ENCODE peak calls at places on chromosomes 12 and 14, in five cellular contexts. One of them, this sample, is unnamed.

GRCh38 chr12:3259976-3260375 is 182.8 kb downstream of the TSPAN9 start:
- DNase-seq in NT2/D1: no peak
- DNase-seq in GM12878: no peak
- DNase-seq in HepG2: no peak
- DNase-seq in H1: no peak
- DNase-seq in this sample: no peak

GRCh38 chr12:47121146-47121545 is 41.4 kb upstream of the AMIGO2 start:
- DNase-seq in GM12878: no peak
- DNase-seq in H1: no peak
- DNase-seq in HepG2: no peak
- DNase-seq in NT2/D1: no peak
- DNase-seq in this sample: no peak

GRCh38 chr12:41932470-41932991 is 212.1 kb downstream of the GXYLT1 start:
- DNase-seq in H1: peak; percentile 66
- DNase-seq in NT2/D1: no peak
- DNase-seq in GM12878: no peak
- DNase-seq in HepG2: no peak
- DNase-seq in this sample: peak; percentile 65

GRCh38 chr12:98211914-98212695 is 303.3 kb upstream of the TMPO start:
- DNase-seq in H1: no peak
- DNase-seq in GM12878: no peak
- DNase-seq in HepG2: no peak
- DNase-seq in NT2/D1: no peak
- DNase-seq in this sample: no peak

GRCh38 chr12:39375206-39375808 is 67.6 kb downstream of the KIF21A start:
- DNase-seq in NT2/D1: no peak
- DNase-seq in HepG2: peak; percentile 13
- DNase-seq in H1: no peak
- DNase-seq in GM12878: no peak
- DNase-seq in this sample: no peak

GRCh38 chr12:51922762-51923505 is 15.6 kb downstream of the ACVRL1 start:
- DNase-seq in HepG2: no peak
- DNase-seq in NT2/D1: no peak
- DNase-seq in H1: no peak
- DNase-seq in GM12878: peak; percentile 21
- DNase-seq in this sample: no peak

GRCh38 chr14:85508863-85509262 is 21.1 kb upstream of the FLRT2 start:
- DNase-seq in HepG2: no peak
- DNase-seq in GM12878: no peak
- DNase-seq in NT2/D1: no peak
- DNase-seq in H1: no peak
- DNase-seq in this sample: no peak

GRCh38 chr14:97978336-97978735 is 1181.2 kb downstream of the VRK1 start:
- DNase-seq in HepG2: no peak
- DNase-seq in GM12878: no peak
- DNase-seq in NT2/D1: peak; percentile 50
- DNase-seq in H1: peak; percentile 71
- DNase-seq in this sample: peak; percentile 55

GRCh38 chr14:73764406-73764805 is 50.2 kb upstream of the PNMA1 start:
- DNase-seq in HepG2: no peak
- DNase-seq in H1: no peak
- DNase-seq in NT2/D1: no peak
- DNase-seq in GM12878: no peak
- DNase-seq in this sample: no peak

GRCh38 chr14:73761621-73762355 is 47.6 kb upstream of the PNMA1 start:
- DNase-seq in GM12878: no peak
- DNase-seq in NT2/D1: no peak
- DNase-seq in HepG2: no peak
- DNase-seq in H1: no peak
- DNase-seq in this sample: no peak

GRCh38 chr14:73763396-73763795 is 49.2 kb upstream of the PNMA1 start:
- DNase-seq in HepG2: peak; percentile 90
- DNase-seq in NT2/D1: no peak
- DNase-seq in GM12878: no peak
- DNase-seq in H1: no peak
- DNase-seq in this sample: no peak

GRCh38 chr14:73762375-73762822 is 48.2 kb upstream of the PNMA1 start:
- DNase-seq in NT2/D1: no peak
- DNase-seq in H1: no peak
- DNase-seq in HepG2: no peak
- DNase-seq in GM12878: peak; percentile 79
- DNase-seq in this sample: no peak

DNA sequence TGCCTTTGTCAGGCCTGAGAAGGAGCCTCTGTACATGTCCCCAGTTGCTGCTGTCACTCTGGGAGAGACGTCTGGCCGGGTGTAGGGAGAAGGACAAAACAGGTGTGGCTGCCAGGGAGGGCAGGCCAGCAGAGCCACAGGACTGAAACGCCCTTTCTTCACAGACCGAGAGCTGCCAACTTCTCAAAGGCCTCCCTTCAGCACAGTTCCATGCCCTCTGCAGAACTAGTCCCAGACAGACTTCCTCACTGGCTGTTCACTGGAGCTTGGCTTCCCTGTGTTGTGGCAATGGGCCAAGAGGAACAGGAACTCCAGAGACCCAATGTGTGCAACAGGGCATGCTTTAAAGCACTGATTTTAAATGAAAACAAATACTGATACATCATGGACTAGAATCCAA is 50.7 kb upstream of the PNMA1 start:
- DNase-seq in HepG2: no peak
- DNase-seq in GM12878: no peak
- DNase-seq in NT2/D1: no peak
- DNase-seq in H1: no peak
- DNase-seq in this sample: no peak
- TF ChIP-seq SUZ12 in HepG2: no peak
- TF ChIP-seq SUZ12 in GM12878: no peak
- TF ChIP-seq SUZ12 in NT2/D1: no peak
- TF ChIP-seq SUZ12 in H1: no peak
- TF ChIP-seq SUZ12 in this sample: no peak

GRCh38 chr14:23487216-23487615 is 17.7 kb downstream of the NGDN start:
- DNase-seq in GM12878: no peak
- DNase-seq in NT2/D1: no peak
- DNase-seq in HepG2: no peak
- DNase-seq in H1: no peak
- DNase-seq in this sample: no peak
- TF ChIP-seq SUZ12 in GM12878: no peak
- TF ChIP-seq SUZ12 in NT2/D1: no peak
- TF ChIP-seq SUZ12 in HepG2: no peak
- TF ChIP-seq SUZ12 in H1: no peak
- TF ChIP-seq SUZ12 in this sample: no peak

GRCh38 chr12:31234053-31234835 is 91.7 kb downstream of the SINHCAF start:
- DNase-seq in GM12878: no peak
- DNase-seq in HepG2: no peak
- DNase-seq in H1: no peak
- DNase-seq in NT2/D1: no peak
- DNase-seq in this sample: peak; percentile 4
- TF ChIP-seq SUZ12 in GM12878: no peak
- TF ChIP-seq SUZ12 in HepG2: no peak
- TF ChIP-seq SUZ12 in H1: no peak
- TF ChIP-seq SUZ12 in NT2/D1: no peak
- TF ChIP-seq SUZ12 in this sample: no peak

DNA sequence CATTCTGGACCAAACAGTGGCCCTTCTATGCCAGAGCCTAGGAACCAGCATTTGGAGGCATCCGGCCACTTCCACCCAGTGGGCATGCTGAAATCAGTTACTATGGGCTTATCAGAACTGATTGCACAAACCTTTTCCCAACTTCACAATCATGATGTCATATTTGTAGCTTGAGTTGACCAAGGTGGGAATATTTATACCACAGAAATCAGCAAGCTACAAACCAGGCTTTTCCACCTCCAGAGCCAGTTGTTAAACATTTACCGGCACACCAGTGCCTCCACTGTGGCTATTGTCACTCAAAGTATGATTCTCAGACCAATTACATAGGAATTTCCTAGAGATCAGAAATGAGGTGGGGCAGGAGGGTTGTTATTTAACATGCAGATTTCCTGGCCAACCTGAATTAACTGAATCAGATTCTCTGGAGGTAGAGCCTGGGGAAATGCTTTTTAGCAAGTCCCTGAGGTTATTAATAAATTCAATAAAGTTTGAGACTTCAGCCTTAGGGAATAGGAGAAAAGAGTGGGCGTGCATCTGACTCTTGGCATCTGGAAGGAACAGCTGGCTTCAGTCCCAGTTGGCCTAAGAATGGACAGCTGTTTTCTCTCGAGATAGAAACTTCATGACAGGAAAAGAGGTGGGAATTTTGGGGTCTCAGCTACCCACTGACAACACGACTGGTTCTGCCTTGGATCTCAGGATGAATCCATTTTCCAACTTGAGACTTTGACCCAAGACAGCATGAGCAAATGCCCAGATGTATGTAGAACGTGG is 273.8 kb downstream of the ZFP36L1 start:
- DNase-seq in NT2/D1: no peak
- DNase-seq in HepG2: no peak
- DNase-seq in H1: no peak
- DNase-seq in GM12878: no peak
- DNase-seq in this sample: no peak
- TF ChIP-seq SUZ12 in NT2/D1: no peak
- TF ChIP-seq SUZ12 in HepG2: no peak
- TF ChIP-seq SUZ12 in H1: no peak
- TF ChIP-seq SUZ12 in GM12878: no peak
- TF ChIP-seq SUZ12 in this sample: no peak

GRCh38 chr14:34721129-34721528 is 6.7 kb upstream of the CFL2 start:
- DNase-seq in NT2/D1: no peak
- DNase-seq in H1: no peak
- DNase-seq in GM12878: no peak
- DNase-seq in HepG2: no peak
- DNase-seq in this sample: no peak

GRCh38 chr14:34722723-34723545 is 8.5 kb upstream of the CFL2 start:
- DNase-seq in HepG2: peak; percentile 71
- DNase-seq in NT2/D1: no peak
- DNase-seq in GM12878: no peak
- DNase-seq in H1: peak; percentile 66
- DNase-seq in this sample: peak; percentile 69

GRCh38 chr14:34714320-34715107 is at the start of gene CFL2:
- DNase-seq in GM12878: no peak
- DNase-seq in H1: peak; percentile 85
- DNase-seq in HepG2: peak; percentile 86
- DNase-seq in NT2/D1: peak; percentile 27
- DNase-seq in this sample: peak; percentile 91

GRCh38 chr14:34715108-34715863 is 893 bp upstream of the CFL2 start:
- DNase-seq in H1: no peak
- DNase-seq in HepG2: no peak
- DNase-seq in GM12878: no peak
- DNase-seq in NT2/D1: no peak
- DNase-seq in this sample: no peak

GRCh38 chr14:34718750-34719304 is 4.4 kb upstream of the CFL2 start:
- DNase-seq in NT2/D1: no peak
- DNase-seq in H1: no peak
- DNase-seq in HepG2: no peak
- DNase-seq in GM12878: no peak
- DNase-seq in this sample: no peak
- TF ChIP-seq SUZ12 in NT2/D1: no peak
- TF ChIP-seq SUZ12 in H1: no peak
- TF ChIP-seq SUZ12 in HepG2: no peak
- TF ChIP-seq SUZ12 in GM12878: no peak
- TF ChIP-seq SUZ12 in this sample: no peak

DNA sequence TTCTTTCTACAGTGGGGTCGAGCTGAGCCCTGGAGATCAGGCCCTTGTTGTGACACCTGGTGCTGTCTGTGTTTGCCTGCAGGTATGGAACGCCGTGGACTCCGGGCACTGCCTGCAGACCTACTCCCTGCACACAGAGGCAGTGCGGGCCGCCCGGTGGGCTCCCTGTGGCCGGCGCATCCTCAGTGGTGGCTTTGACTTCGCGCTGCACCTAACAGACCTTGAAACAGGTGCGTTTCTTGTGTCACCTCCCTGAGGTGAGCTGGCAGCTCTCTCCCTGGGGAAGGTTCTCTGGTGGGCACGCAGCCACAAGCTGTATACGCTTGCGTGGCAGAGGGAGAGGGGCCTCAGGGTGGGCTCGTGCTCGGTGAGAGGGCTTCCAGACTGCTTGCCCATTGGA is 119.3 kb downstream of the BEGAIN start:
- DNase-seq in H1: peak; percentile 39
- DNase-seq in NT2/D1: no peak
- DNase-seq in HepG2: no peak
- DNase-seq in GM12878: no peak
- DNase-seq in this sample: no peak
- TF ChIP-seq SUZ12 in H1: no peak
- TF ChIP-seq SUZ12 in NT2/D1: no peak
- TF ChIP-seq SUZ12 in HepG2: no peak
- TF ChIP-seq SUZ12 in GM12878: no peak
- TF ChIP-seq SUZ12 in this sample: no peak

DNA sequence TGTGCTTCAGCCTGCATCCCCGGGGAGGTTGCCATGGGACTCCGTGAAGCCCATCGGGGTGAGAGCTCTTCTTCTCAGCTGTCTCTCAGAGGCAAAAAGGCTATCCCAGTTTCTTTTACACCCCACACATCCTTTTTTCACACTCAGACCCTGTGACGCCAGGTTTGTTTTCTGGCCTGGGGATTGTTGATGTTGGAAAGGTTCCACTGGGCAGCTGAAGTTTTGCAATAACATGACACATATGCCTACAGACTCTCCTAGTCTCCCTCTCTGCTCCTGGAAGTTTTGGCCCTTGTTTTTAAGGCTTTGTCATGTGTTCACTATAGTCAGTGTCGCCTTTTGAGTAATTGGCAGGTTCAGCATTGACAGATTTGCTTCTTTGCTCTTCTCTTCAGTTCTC is 118.6 kb downstream of the SMOC1 start:
- DNase-seq in GM12878: no peak
- DNase-seq in NT2/D1: no peak
- DNase-seq in H1: no peak
- DNase-seq in HepG2: peak; percentile 47
- DNase-seq in this sample: peak; percentile 19
- TF ChIP-seq SUZ12 in GM12878: no peak
- TF ChIP-seq SUZ12 in NT2/D1: no peak
- TF ChIP-seq SUZ12 in H1: no peak
- TF ChIP-seq SUZ12 in HepG2: no peak
- TF ChIP-seq SUZ12 in this sample: no peak

GRCh38 chr14:36317650-36318049 is 2.8 kb downstream of the MBIP start:
- DNase-seq in NT2/D1: no peak
- DNase-seq in H1: no peak
- DNase-seq in HepG2: no peak
- DNase-seq in GM12878: no peak
- DNase-seq in this sample: no peak
- TF ChIP-seq SUZ12 in NT2/D1: no peak
- TF ChIP-seq SUZ12 in H1: no peak
- TF ChIP-seq SUZ12 in HepG2: no peak
- TF ChIP-seq SUZ12 in GM12878: no peak
- TF ChIP-seq SUZ12 in this sample: no peak

This sample was measured in HEK293T.